ENCODE peak calls at places on chromosomes 2 and 18, in four cellular contexts. V is left colon; T is CD8-positive, alpha-beta T cell; D is GM23338. H is an unnamed sample.

GRCh38 chr2:216023055-216023648 is 9.8 kb upstream of the MREG start:
- DNase-seq in D (peak; percentile 89), T (peak; percentile 55), V (peak; percentile 49), H (no peak)

GRCh38 chr2:109162999-109163398 is 34.0 kb downstream of the SH3RF3 start:
- DNase-seq in T (no peak), D (no peak), V (no peak), H (no peak)

GRCh38 chr2:167438206-167438605 is 549.9 kb downstream of the XIRP2 start:
- DNase-seq in V (no peak), D (peak; percentile 39), T (no peak), H (no peak)

GRCh38 chr2:188898261-188898660 is 75.9 kb upstream of the COL3A1 start:
- DNase-seq in D (no peak), V (no peak), T (no peak), H (no peak)

GRCh38 chr2:66862871-66863650 is 428.1 kb downstream of the MEIS1 start:
- DNase-seq in D (no peak), T (no peak), V (no peak), H (no peak)

GRCh38 chr2:23522726-23523410 is 137.9 kb downstream of the KLHL29 start:
- DNase-seq in T (no peak), V (no peak), D (no peak), H (no peak)

GRCh38 chr2:74181739-74182138 is 3.1 kb upstream of the MOB1A start:
- DNase-seq in T (no peak), V (peak; percentile 27), D (no peak), H (no peak)

GRCh38 chr2:209662091-209662490 is 109.5 kb upstream of the UNC80 start:
- DNase-seq in D (no peak), T (no peak), V (no peak), H (no peak)

GRCh38 chr2:240820014-240820606 is at the start of gene KIF1A:
- DNase-seq in T (peak; percentile 39), D (peak; percentile 88), V (no peak), H (no peak)

GRCh38 chr2:147232225-147232669 is 612.6 kb upstream of the ACVR2A start:
- DNase-seq in V (no peak), D (no peak), T (no peak), H (no peak)

GRCh38 chr2:150047731-150048130 is 439.7 kb downstream of the RND3 start:
- DNase-seq in T (no peak), V (no peak), D (no peak), H (no peak)

GRCh38 chr2:101732199-101732598 is 34.7 kb downstream of the MAP4K4 start:
- DNase-seq in T (no peak), D (no peak), V (no peak), H (no peak)

GRCh38 chr18:48100712-48101165 is 170.3 kb upstream of the SMAD2 start:
- DNase-seq in D (peak; percentile 80), V (no peak), T (no peak), H (peak; percentile 48)

GRCh38 chr2:36441816-36442215 is 86.2 kb downstream of the CRIM1 start:
- DNase-seq in D (no peak), V (no peak), T (no peak), H (no peak)

GRCh38 chr18:27240383-27240782 is 55.3 kb upstream of the CHST9 start:
- DNase-seq in T (no peak), V (no peak), D (no peak), H (no peak)

GRCh38 chr18:72161686-72162085 is 382.5 kb downstream of the CBLN2 start:
- DNase-seq in D (no peak), T (no peak), V (no peak), H (no peak)

GRCh38 chr2:149562304-149562703 is 25.3 kb downstream of the MMADHC start:
- DNase-seq in D (no peak), V (no peak), T (no peak), H (no peak)

GRCh38 chr2:29114841-29115609 is at the start of gene CLIP4:
- DNase-seq in D (peak; percentile 57), V (peak; percentile 41), T (peak; percentile 80), H (peak; percentile 90)

GRCh38 chr2:33214436-33214835 is 262.0 kb upstream of the RASGRP3 start:
- DNase-seq in D (no peak), V (no peak), T (no peak), H (no peak)

GRCh38 chr2:114068438-114068837 is 178.5 kb downstream of the ACTR3 start:
- DNase-seq in D (peak; percentile 24), T (no peak), V (no peak), H (no peak)